ENCODE peak calls at places on chromosomes 13 and 19, in four cellular contexts. U is H1, P is GM12878, R is K562. S is an unnamed sample.

GRCh38 chr13:109783447-109783814 is 3.0 kb downstream of the IRS2 start:
- DNase-seq in U (peak), P (no peak), R (no peak), S (peak)

GRCh38 chr13:111184685-111185401 is 69.7 kb downstream of the ARHGEF7 start:
- DNase-seq in U (no peak), P (peak), R (no peak), S (no peak)

GRCh38 chr19:16920816-16921529 is 32.2 kb downstream of the F2RL3 start:
- DNase-seq in U (no peak), P (no peak), R (peak), S (no peak)

GRCh38 chr13:70027551-70027950 is 80.1 kb upstream of the ATXN8OS start:
- DNase-seq in U (no peak), P (no peak), R (no peak), S (no peak)

GRCh38 chr13:75357576-75358295 is 124.2 kb downstream of the TBC1D4 start:
- DNase-seq in U (peak), P (no peak), R (peak), S (peak)

GRCh38 chr13:50130686-50131051 is 115.4 kb downstream of the KCNRG start:
- DNase-seq in U (peak), P (no peak), R (no peak), S (peak)

GRCh38 chr19:1438035-1438932 is at the start of gene RPS15:
- DNase-seq in U (peak), P (peak), R (peak), S (peak)

GRCh38 chr13:19864018-19864338 is 529 bp upstream of the ZMYM5 start:
- DNase-seq in U (no peak), P (no peak), R (peak), S (peak)

GRCh38 chr13:84810781-84811180 is 928.5 kb upstream of the SLITRK1 start:
- DNase-seq in U (no peak), P (no peak), R (no peak), S (no peak)

GRCh38 chr19:16367269-16367683 is 42.6 kb downstream of the KLF2 start:
- DNase-seq in U (no peak), P (peak), R (no peak), S (no peak)

GRCh38 chr19:3270908-3271307 is 46.4 kb downstream of the CELF5 start:
- DNase-seq in U (no peak), P (no peak), R (peak), S (peak)

GRCh38 chr13:44311011-44311481 is 62.6 kb upstream of the SERP2 start:
- DNase-seq in U (no peak), P (no peak), R (no peak), S (no peak)

DNA sequence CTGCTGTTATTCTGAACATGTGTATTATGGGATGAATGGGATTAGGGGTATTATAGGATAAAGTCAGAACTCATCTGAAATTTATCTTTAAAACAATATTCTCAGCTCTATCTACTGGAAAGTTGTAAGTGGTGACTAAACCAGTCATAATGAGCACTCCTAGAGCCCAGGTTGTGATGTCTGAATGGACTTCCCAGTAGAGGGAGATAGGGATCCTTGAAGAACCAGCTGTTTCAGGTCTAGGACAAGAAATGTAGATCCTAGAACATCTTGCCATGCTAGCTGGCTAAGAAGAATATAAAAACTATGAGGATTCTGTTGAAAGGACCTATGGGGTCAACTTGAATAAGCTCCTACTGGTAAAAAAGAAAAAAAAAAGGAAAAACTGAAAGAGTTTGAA is 310.8 kb downstream of the SLC7A1 start:
- DNase-seq in U (no peak), P (no peak), R (no peak), S (no peak)
- TF ChIP-seq CTCF in U (no peak), P (no peak), R (no peak), S (no peak)

DNA sequence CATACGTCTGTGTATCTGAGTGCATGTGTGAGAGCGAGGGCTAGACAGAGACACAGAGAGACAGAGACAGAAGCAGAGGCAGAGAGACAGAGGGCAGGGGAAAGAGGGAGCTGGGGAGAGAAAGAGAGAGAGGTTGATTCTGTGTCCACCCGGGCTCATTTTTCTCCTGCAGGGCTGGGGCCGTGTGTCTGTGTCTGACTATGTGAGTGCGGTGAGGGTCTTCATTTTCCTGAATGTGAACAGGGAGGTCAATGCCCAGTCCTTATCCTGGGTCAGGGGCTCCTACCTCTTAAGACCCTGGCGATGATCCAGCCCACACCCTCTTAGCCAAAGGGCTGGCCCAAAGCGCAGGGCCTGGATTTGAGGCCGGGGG is 17.7 kb downstream of the LRRC4B start:
- DNase-seq in U (no peak), P (no peak), R (no peak), S (no peak)
- H3K27ac ChIP-seq in U (no peak), P (no peak), R (no peak), S (no peak)

GRCh38 chr13:60137911-60138570 is 25.7 kb downstream of the DIAPH3 start:
- DNase-seq in U (no peak), P (no peak), R (no peak), S (no peak)

GRCh38 chr13:60139272-60139671 is 24.5 kb downstream of the DIAPH3 start:
- DNase-seq in U (no peak), P (no peak), R (no peak), S (no peak)

GRCh38 chr13:60135344-60135743 is 28.4 kb downstream of the DIAPH3 start:
- DNase-seq in U (no peak), P (no peak), R (no peak), S (no peak)

GRCh38 chr13:60138674-60139073 is 25.1 kb downstream of the DIAPH3 start:
- DNase-seq in U (no peak), P (no peak), R (no peak), S (no peak)

DNA sequence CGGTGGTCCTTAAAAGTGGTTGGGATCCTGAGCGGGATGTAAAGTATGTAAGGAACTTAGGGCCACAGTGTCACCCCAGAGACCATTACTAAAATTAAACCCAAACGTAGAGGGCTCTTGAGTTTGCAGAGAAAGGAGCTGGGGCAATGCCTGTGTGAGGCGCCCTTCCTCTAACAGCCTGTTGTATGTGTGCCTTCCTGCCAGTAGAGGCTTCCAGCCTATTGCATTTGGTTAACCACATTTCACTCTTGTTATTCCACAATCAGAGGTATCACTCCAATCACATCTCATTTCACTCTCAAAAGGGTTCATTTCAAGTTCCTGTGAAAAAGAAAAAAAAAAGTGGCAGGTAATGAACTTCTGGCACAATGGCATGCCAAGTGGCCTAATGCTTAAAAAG is 29.4 kb downstream of the DIAPH3 start:
- DNase-seq in U (no peak), P (no peak), R (no peak), S (no peak)
- TF ChIP-seq NRF1 in U (no peak), P (no peak), R (no peak), S (no peak)

DNA sequence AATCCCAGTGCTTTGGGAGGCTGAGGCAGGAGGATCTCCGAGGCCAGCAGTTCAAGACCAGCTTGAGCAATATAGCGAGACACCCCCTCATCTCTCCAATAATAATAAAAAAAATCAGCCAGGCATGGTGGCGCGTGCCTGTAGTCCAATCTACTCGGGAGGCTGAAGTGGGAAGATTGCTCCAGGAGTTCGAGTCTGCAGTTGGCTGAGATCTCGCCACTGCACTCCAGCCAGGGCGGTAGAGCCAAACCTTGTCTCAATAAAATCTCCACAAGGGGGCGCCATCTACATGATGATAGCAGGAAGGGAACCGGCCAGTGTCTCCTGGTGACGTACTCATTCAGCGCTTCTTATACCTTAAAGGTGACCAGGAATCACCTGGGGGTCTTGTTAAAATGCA is 13.6 kb upstream of the C5AR1 start:
- DNase-seq in U (peak), P (no peak), R (peak), S (peak)
- TF ChIP-seq CTCF in U (peak), P (peak), R (peak), S (peak)